ENCODE peak calls at places on chromosomes 2 and 18, in four cellular contexts. O is GM23338, R is SK-N-SH, K is HepG2. P is an unnamed sample.
A peak's percentile ranks its signal among the peaks of the same experiment; 100 is the strongest.

GRCh38 chr2:36477744-36478143 is 120.2 kb downstream of the FEZ2 start:
- DNase-seq in O (no peak), R (no peak), K (no peak), P (no peak)

GRCh38 chr2:149901231-149901859 is 313.8 kb upstream of the MMADHC start:
- DNase-seq in O (no peak), R (no peak), K (no peak), P (no peak)

GRCh38 chr2:135694711-135695110 is 46.9 kb upstream of the UBXN4 start:
- DNase-seq in O (no peak), R (no peak), K (no peak), P (no peak)

GRCh38 chr2:60552096-60552850 is 1.2 kb downstream of the BCL11A start:
- DNase-seq in O (peak; percentile 69), R (peak; percentile 54), K (no peak), P (no peak)

GRCh38 chr2:97736185-97736584 is 22.8 kb downstream of the ZAP70 start:
- DNase-seq in O (no peak), R (no peak), K (no peak), P (no peak)

GRCh38 chr2:12755384-12755783 is 38.6 kb downstream of the TRIB2 start:
- DNase-seq in O (no peak), R (no peak), K (no peak), P (no peak)

GRCh38 chr18:13266208-13267100 is 47.9 kb downstream of the LDLRAD4 start:
- DNase-seq in O (no peak), R (no peak), K (no peak), P (no peak)

GRCh38 chr2:104872866-104873688 is 19.2 kb downstream of the POU3F3 start:
- DNase-seq in O (peak; percentile 90), R (peak; percentile 81), K (peak; percentile 58), P (no peak)

GRCh38 chr2:218008060-218009040 is 5.6 kb upstream of the TNS1 start:
- DNase-seq in O (no peak), R (peak; percentile 63), K (no peak), P (no peak)

GRCh38 chr2:235551965-235552364 is 58.1 kb downstream of the AGAP1 start:
- DNase-seq in O (peak; percentile 83), R (peak; percentile 76), K (peak; percentile 81), P (no peak)

GRCh38 chr18:56891116-56891515 is 240.0 kb downstream of the WDR7 start:
- DNase-seq in O (no peak), R (no peak), K (no peak), P (no peak)

GRCh38 chr18:76306685-76307292 is 188.3 kb downstream of the ZNF516 start:
- DNase-seq in O (peak; percentile 66), R (no peak), K (no peak), P (no peak)

GRCh38 chr2:42079737-42080287 is 32.0 kb downstream of the PKDCC start:
- DNase-seq in O (no peak), R (no peak), K (no peak), P (no peak)

GRCh38 chr2:53130441-53130943 is 637.1 kb upstream of the CHAC2 start:
- DNase-seq in O (no peak), R (no peak), K (no peak), P (no peak)

GRCh38 chr2:47437287-47437686 is 34.3 kb downstream of the MSH2 start:
- DNase-seq in O (peak; percentile 31), R (peak; percentile 64), K (no peak), P (no peak)

GRCh38 chr2:55957142-55957541 is 33.6 kb upstream of the EFEMP1 start:
- DNase-seq in O (no peak), R (no peak), K (no peak), P (no peak)

GRCh38 chr2:39530423-39530866 is 93.4 kb upstream of the MAP4K3 start:
- DNase-seq in O (no peak), R (no peak), K (no peak), P (peak; percentile 5)

DNA sequence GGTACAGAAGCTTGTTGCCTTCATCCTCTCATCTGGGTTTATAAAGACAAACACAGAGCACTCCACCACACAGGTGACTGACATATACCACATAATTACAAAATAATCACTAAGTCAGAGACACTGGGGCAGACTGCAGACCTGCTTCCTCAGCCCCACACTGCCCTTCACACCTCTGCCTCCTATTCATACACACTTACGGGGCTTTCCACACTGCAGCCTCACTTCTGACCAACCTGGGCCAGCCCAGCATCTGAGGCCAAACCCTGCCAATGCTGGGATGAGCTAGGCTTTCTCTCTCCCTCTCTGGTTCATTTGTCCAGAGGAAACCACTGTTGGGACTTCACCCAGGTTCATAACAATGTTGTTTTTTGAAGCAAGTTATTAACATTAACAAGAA is 4.5 kb downstream of the EMX1 start:
- DNase-seq in O (no peak), R (peak; percentile 23), K (no peak), P (no peak)
- H3K4me1 ChIP-seq in O (peaks cover 53% of the 10 kb centered on the region), R (peaks cover 5% of the 10 kb centered on the region), K (peaks cover 17% of the 10 kb centered on the region), P (peaks cover 55% of the 10 kb centered on the region)

GRCh38 chr2:9187620-9188214 is 18.9 kb upstream of the ASAP2 start:
- DNase-seq in O (no peak), R (no peak), K (no peak), P (no peak)
- TF ChIP-seq POLR2AphosphoS5 in O (no peak), R (peak; percentile 45), K (no peak), P (no peak)

GRCh38 chr2:120901213-120901612 is 165.5 kb downstream of the GLI2 start:
- DNase-seq in O (no peak), R (peak; percentile 76), K (no peak), P (no peak)
- H3K4me1 ChIP-seq in O (peaks cover 34% of the 10 kb centered on the region), R (peaks cover 77% of the 10 kb centered on the region), K (no peaks in the 10 kb centered on the region), P (peaks cover 9% of the 10 kb centered on the region)

GRCh38 chr2:216502776-216503629 is 4.4 kb downstream of the RPL37A start:
- DNase-seq in O (no peak), R (no peak), K (no peak), P (no peak)
- TF ChIP-seq POLR2AphosphoS5 in O (peak; percentile 21), R (peak; percentile 65), K (no peak), P (no peak)

GRCh38 chr2:241315183-241315878 is at the start of gene HDLBP:
- DNase-seq in O (peak; percentile 99), R (peak; percentile 99), K (peak; percentile 98), P (peak; percentile 100)

GRCh38 chr2:241316825-241317224 is 1.1 kb downstream of the SEPTIN2 start:
- DNase-seq in O (no peak), R (no peak), K (no peak), P (no peak)

GRCh38 chr2:241315879-241316700 is at the start of gene SEPTIN2:
- DNase-seq in O (peak; percentile 69), R (no peak), K (peak; percentile 53), P (peak; percentile 96)

GRCh38 chr2:241314181-241314932 is 1.1 kb downstream of the HDLBP start:
- DNase-seq in O (peak; percentile 64), R (no peak), K (peak; percentile 62), P (no peak)

GRCh38 chr2:241314933-241315182 is 614 bp downstream of the HDLBP start:
- DNase-seq in O (no peak), R (no peak), K (no peak), P (no peak)
- H3K4me1 ChIP-seq in O (peaks cover 37% of the 10 kb centered on the region), R (peaks cover 22% of the 10 kb centered on the region), K (peaks cover 75% of the 10 kb centered on the region), P (peaks cover 55% of the 10 kb centered on the region)